ENCODE peak calls at places on chromosomes 1 and 21, in eight cellular contexts. Y is HEK293T; D is T-helper 9 cell; G is astrocyte of the spinal cord; S is SHP77 treated with DMSO at 0.1 percent for 48 hours; A is posterior cingulate gyrus; V is activated CD4-positive, alpha-beta T cell treated with anti-CD3 and anti-CD28 coated beads, Interleukin-2, amount 10 ng/mL, durations not matched to agents 7 days and 5 days; O is stimulated activated CD4-positive, alpha-beta T cell treated with anti-CD3 and anti-CD28 coated beads, Interleukin-2, amount 100 ng/mL, for 4 hours. P is an unnamed sample.

GRCh38 chr1:220031290-220031689 is 15.0 kb downstream of the EPRS1 start:
- DNase-seq in Y (no peak), V (no peak), D (no peak), O (no peak), G (no peak), S (no peak), A (no peak), P (no peak)

GRCh38 chr1:223513309-223513708 is 120.1 kb downstream of the CCDC185 start:
- DNase-seq in G (no peak), D (no peak), Y (no peak), A (no peak), V (no peak), O (no peak), S (no peak), P (no peak)

GRCh38 chr1:94954292-94955220 is 27.6 kb upstream of the CNN3 start:
- DNase-seq in D (no peak), A (no peak), O (no peak), G (no peak), Y (no peak), S (no peak), V (no peak), P (no peak)

GRCh38 chr1:244314921-244315544 is 136.7 kb downstream of the ADSS2 start:
- DNase-seq in Y (no peak), V (no peak), G (no peak), O (no peak), A (no peak), S (no peak), D (no peak), P (no peak)

GRCh38 chr1:11170102-11170501 is 19.1 kb upstream of the ANGPTL7 start:
- DNase-seq in G (no peak), D (no peak), S (no peak), V (no peak), O (no peak), A (no peak), Y (no peak), P (no peak)

GRCh38 chr1:76583237-76583868 is 283.9 kb upstream of the ST6GALNAC5 start:
- DNase-seq in G (no peak), V (no peak), A (no peak), D (no peak), O (no peak), S (no peak), Y (no peak), P (no peak)

GRCh38 chr1:245953876-245954660 is 553.0 kb downstream of the SMYD3 start:
- DNase-seq in O (no peak), S (no peak), D (no peak), Y (no peak), V (peak), G (no peak), A (peak), P (no peak)

GRCh38 chr1:200869376-200869752 is 3.4 kb upstream of the GPR25 start:
- DNase-seq in D (no peak), G (no peak), V (no peak), Y (no peak), S (no peak), A (no peak), O (no peak), P (no peak)

GRCh38 chr1:182674346-182675246 is 9.8 kb downstream of the RGS8 start:
- DNase-seq in O (no peak), D (no peak), Y (no peak), A (no peak), V (no peak), G (peak), S (no peak), P (no peak)

GRCh38 chr1:116153692-116154031 is 42.5 kb downstream of the MAB21L3 start:
- DNase-seq in S (no peak), D (no peak), O (no peak), G (no peak), V (no peak), A (no peak), Y (no peak), P (no peak)

GRCh38 chr1:17251699-17252376 is 2.9 kb downstream of the PADI3 start:
- DNase-seq in V (no peak), O (no peak), D (no peak), A (no peak), S (no peak), Y (no peak), G (peak), P (no peak)

GRCh38 chr1:109483658-109484518 is at the start of gene ATXN7L2:
- DNase-seq in Y (peak), D (peak), V (peak), O (peak), S (peak), G (peak), A (peak), P (peak)

GRCh38 chr1:172630868-172631267 is 28.0 kb upstream of the FASLG start:
- DNase-seq in D (no peak), Y (no peak), O (no peak), G (no peak), A (no peak), S (no peak), V (no peak), P (no peak)

GRCh38 chr21:34930971-34931370 is 118.1 kb downstream of the RUNX1 start:
- DNase-seq in Y (no peak), D (no peak), V (no peak), S (no peak), A (no peak), O (no peak), G (peak), P (no peak)

GRCh38 chr1:157725214-157725577 is 24.6 kb upstream of the FCRL3 start:
- DNase-seq in G (no peak), O (no peak), S (no peak), Y (no peak), V (no peak), D (no peak), A (no peak), P (no peak)

GRCh38 chr1:41414716-41415306 is 53.6 kb downstream of the FOXO6 start:
- DNase-seq in S (peak), O (no peak), Y (no peak), D (no peak), G (no peak), A (no peak), V (no peak), P (no peak)

GRCh38 chr1:109084563-109085517 is 5.7 kb upstream of the TMEM167B start:
- DNase-seq in A (peak), G (peak), S (no peak), V (no peak), O (no peak), D (no peak), Y (no peak), P (no peak)

GRCh38 chr1:100543640-100544039 is 5.7 kb downstream of the GPR88 start:
- DNase-seq in G (no peak), A (no peak), D (no peak), O (no peak), V (peak), Y (peak), S (no peak), P (no peak)

GRCh38 chr1:23562138-23562819 is 3.0 kb upstream of the ID3 start:
- DNase-seq in A (peak), D (no peak), Y (peak), V (peak), G (peak), S (peak), O (no peak), P (peak)

P was measured in mesothelial cell of epicardium.